ENCODE peak calls at places on chromosome 3, in ten cellular contexts. H is H1, R is RWPE2, T is GM12865, W is MM.1S, S is H7, D is A549, N is mesendoderm, A is K562, L is neuronal stem cell. O is an unnamed sample.

GRCh38 chr3:119541547-119541946 is 17.9 kb downstream of the CD80 start:
- DNase-seq in H (no peak), T (no peak), S (no peak), L (no peak), D (no peak), A (no peak), N (no peak), W (no peak), R (no peak), O (no peak)

GRCh38 chr3:78941587-78941986 is 826.2 kb downstream of the ROBO1 start:
- DNase-seq in D (peak), W (no peak), A (no peak), R (no peak), T (peak), H (no peak), S (no peak), L (no peak), N (no peak), O (no peak)

GRCh38 chr3:149342413-149343340 is 9.2 kb upstream of the TM4SF18 start:
- DNase-seq in L (no peak), W (no peak), S (no peak), H (no peak), R (no peak), T (no peak), N (no peak), A (no peak), D (no peak), O (no peak)

GRCh38 chr3:120798346-120798745 is 55.8 kb downstream of the GTF2E1 start:
- DNase-seq in N (no peak), A (no peak), L (no peak), S (no peak), W (no peak), T (no peak), R (no peak), D (no peak), H (no peak), O (no peak)

GRCh38 chr3:49657208-49657915 is 16.8 kb upstream of the APEH start:
- DNase-seq in R (no peak), H (no peak), W (no peak), L (no peak), T (no peak), N (no peak), A (no peak), D (no peak), S (no peak), O (no peak)

GRCh38 chr3:23035927-23036640 is 167.0 kb upstream of the UBE2E2 start:
- DNase-seq in N (peak), T (peak), W (peak), L (peak), A (no peak), D (peak), R (peak), S (no peak), H (no peak), O (peak)

GRCh38 chr3:191414286-191414685 is 46.7 kb upstream of the PYDC2 start:
- DNase-seq in N (no peak), H (no peak), D (no peak), R (no peak), S (no peak), T (no peak), A (no peak), L (no peak), W (no peak), O (no peak)

GRCh38 chr3:193314161-193314560 is 64.4 kb downstream of the ATP13A5 start:
- DNase-seq in D (no peak), S (no peak), A (no peak), H (no peak), W (no peak), L (no peak), T (no peak), R (no peak), N (peak), O (no peak)

GRCh38 chr3:30605005-30605404 is 1.4 kb upstream of the TGFBR2 start:
- DNase-seq in T (no peak), R (no peak), W (no peak), L (no peak), N (no peak), H (no peak), D (no peak), S (no peak), A (no peak), O (no peak)

GRCh38 chr3:186320862-186321568 is 41.0 kb downstream of the DGKG start:
- DNase-seq in W (no peak), H (no peak), D (no peak), A (no peak), T (no peak), S (no peak), L (no peak), R (no peak), N (no peak), O (no peak)

GRCh38 chr3:9175421-9175820 is 74.0 kb downstream of the SRGAP3 start:
- DNase-seq in T (no peak), W (no peak), S (no peak), N (no peak), D (peak), A (no peak), H (no peak), R (peak), L (no peak), O (no peak)

GRCh38 chr3:45583021-45583851 is 11.3 kb upstream of the LIMD1 start:
- DNase-seq in S (no peak), H (no peak), L (no peak), N (no peak), A (no peak), R (no peak), D (no peak), T (no peak), W (no peak), O (no peak)

GRCh38 chr3:130759692-130760338 is 13.2 kb upstream of the PIK3R4 start:
- DNase-seq in A (peak), R (no peak), S (peak), D (peak), T (peak), W (peak), N (peak), H (no peak), L (peak), O (peak)

GRCh38 chr3:184531580-184532290 is 29.9 kb upstream of the EPHB3 start:
- DNase-seq in N (no peak), L (no peak), D (no peak), R (no peak), S (no peak), T (no peak), H (no peak), A (no peak), W (no peak), O (no peak)

GRCh38 chr3:172553526-172554252 is 30.5 kb upstream of the TNFSF10 start:
- DNase-seq in D (no peak), A (no peak), R (no peak), W (no peak), T (no peak), S (no peak), H (no peak), L (no peak), N (no peak), O (no peak)

GRCh38 chr3:184785856-184786255 is 26.1 kb upstream of the VPS8 start:
- DNase-seq in S (no peak), L (no peak), W (no peak), N (no peak), R (no peak), A (no peak), D (no peak), H (no peak), T (no peak), O (no peak)

GRCh38 chr3:129003578-129004112 is 2.5 kb downstream of the EFCC1 start:
- DNase-seq in T (peak), A (no peak), H (no peak), R (no peak), W (peak), D (peak), S (peak), L (no peak), N (no peak), O (no peak)

GRCh38 chr3:176590722-176591121 is 606.6 kb downstream of the TBL1XR1 start:
- DNase-seq in L (no peak), D (no peak), H (no peak), T (no peak), N (peak), A (no peak), R (no peak), W (no peak), S (no peak), O (no peak)

GRCh38 chr3:126545544-126545943 is 13.2 kb downstream of the C3orf22 start:
- DNase-seq in T (no peak), R (peak), D (no peak), L (no peak), H (no peak), A (no peak), W (no peak), S (peak), N (no peak), O (no peak)

GRCh38 chr3:72338942-72339749 is 509.1 kb downstream of the SHQ1 start:
- DNase-seq in N (no peak), T (peak), L (no peak), W (no peak), R (peak), S (no peak), H (no peak), A (peak), D (peak), O (no peak)

GRCh38 chr3:110625126-110625798 is 446.4 kb upstream of the NECTIN3 start:
- DNase-seq in N (peak), H (no peak), W (no peak), R (no peak), A (peak), L (no peak), D (no peak), T (no peak), S (no peak), O (no peak)

GRCh38 chr3:110620118-110620517 is 451.5 kb upstream of the NECTIN3 start:
- DNase-seq in L (no peak), H (no peak), W (no peak), N (peak), R (no peak), T (no peak), D (no peak), A (peak), S (no peak), O (no peak)

GRCh38 chr3:110624571-110624970 is 447.0 kb upstream of the NECTIN3 start:
- DNase-seq in L (no peak), T (no peak), N (no peak), W (no peak), H (no peak), R (no peak), A (no peak), D (no peak), S (no peak), O (no peak)

GRCh38 chr3:110618512-110619226 is 452.9 kb upstream of the NECTIN3 start:
- DNase-seq in W (no peak), N (peak), D (no peak), R (no peak), T (no peak), A (no peak), H (no peak), S (no peak), L (no peak), O (no peak)

GRCh38 chr3:110623571-110623970 is 448.0 kb upstream of the NECTIN3 start:
- DNase-seq in H (no peak), W (peak), R (no peak), N (no peak), L (no peak), T (peak), A (no peak), D (peak), S (no peak), O (no peak)
- H3K4me3 ChIP-seq in H (no peak), W (no peak), R (no peak), N (no peak), L (no peak), T (no peak), A (no peak), D (no peak), S (no peak), O (no peak)

GRCh38 chr3:156681003-156681402 is 6.6 kb downstream of the TIPARP start:
- DNase-seq in N (peak), R (peak), H (no peak), A (no peak), W (peak), S (peak), T (peak), D (peak), L (peak), O (no peak)
- H3K4me3 ChIP-seq in N (no peak), R (no peak), H (no peak), A (no peak), W (no peak), S (no peak), T (peak), D (no peak), L (no peak), O (no peak)

GRCh38 chr3:111547645-111548044 is 5.6 kb downstream of the CD96 start:
- DNase-seq in R (no peak), N (no peak), L (no peak), H (no peak), T (peak), S (no peak), D (no peak), A (no peak), W (no peak), O (peak)
- H3K4me3 ChIP-seq in R (no peak), N (no peak), L (no peak), H (no peak), T (no peak), S (no peak), D (no peak), A (no peak), W (no peak), O (peak)

GRCh38 chr3:158120330-158120729 is 10.4 kb downstream of the RSRC1 start:
- DNase-seq in W (no peak), H (no peak), D (no peak), N (no peak), T (no peak), L (no peak), A (no peak), S (no peak), R (no peak), O (no peak)
- H3K4me3 ChIP-seq in W (no peak), H (no peak), D (no peak), N (no peak), T (no peak), L (no peak), A (no peak), S (no peak), R (no peak), O (no peak)